ENCODE peak calls at places on chromosomes 7 and 10, in seven cellular contexts. E is CD4-positive, alpha-beta T cell; S is T-helper 17 cell; J is CD8-positive, alpha-beta memory T cell; P is germinal center; I is pulmonary artery endothelial cell; A is heart left ventricle. O is an unnamed sample.

GRCh38 chr10:50385610-50386009 is 134.3 kb upstream of the ASAH2 start:
- DNase-seq in E (no peak), S (no peak), J (no peak), P (no peak), I (no peak), A (no peak), O (no peak)

GRCh38 chr10:112724404-112724991 is 225.5 kb upstream of the TCF7L2 start:
- DNase-seq in E (no peak), S (no peak), J (no peak), P (no peak), I (no peak), A (no peak), O (no peak)

GRCh38 chr7:50962962-50963374 is 180.3 kb upstream of the GRB10 start:
- DNase-seq in E (no peak), S (no peak), J (no peak), P (no peak), I (peak), A (peak), O (peak)

GRCh38 chr10:94133239-94133638 is 139.5 kb downstream of the PLCE1 start:
- DNase-seq in E (no peak), S (no peak), J (no peak), P (no peak), I (no peak), A (peak), O (no peak)

GRCh38 chr7:129644634-129645230 is 33.2 kb downstream of the NRF1 start:
- DNase-seq in E (no peak), S (no peak), J (peak), P (no peak), I (no peak), A (no peak), O (peak)

GRCh38 chr7:12623885-12624498 is 53.5 kb downstream of the SCIN start:
- DNase-seq in E (no peak), S (no peak), J (no peak), P (no peak), I (no peak), A (no peak), O (no peak)

GRCh38 chr10:124266468-124267230 is 152.1 kb downstream of the OAT start:
- DNase-seq in E (no peak), S (no peak), J (no peak), P (no peak), I (no peak), A (no peak), O (no peak)

GRCh38 chr7:116902811-116903210 is 40.4 kb downstream of the CAPZA2 start:
- DNase-seq in E (no peak), S (no peak), J (no peak), P (no peak), I (no peak), A (no peak), O (no peak)

GRCh38 chr7:80941206-80941758 is 22.4 kb upstream of the SEMA3C start:
- DNase-seq in E (no peak), S (no peak), J (no peak), P (no peak), I (no peak), A (no peak), O (no peak)

GRCh38 chr10:29600067-29600466 is 34.7 kb downstream of the SVIL start:
- DNase-seq in E (no peak), S (no peak), J (no peak), P (no peak), I (no peak), A (no peak), O (no peak)

GRCh38 chr10:8133146-8133545 is 78.7 kb downstream of the GATA3 start:
- DNase-seq in E (no peak), S (no peak), J (no peak), P (no peak), I (no peak), A (no peak), O (no peak)

GRCh38 chr10:25026463-25026862 is 10.1 kb downstream of the THNSL1 start:
- DNase-seq in E (no peak), S (no peak), J (no peak), P (no peak), I (no peak), A (no peak), O (no peak)

GRCh38 chr10:30055094-30055701 is 4.2 kb downstream of the JCAD start:
- DNase-seq in E (no peak), S (no peak), J (no peak), P (no peak), I (no peak), A (no peak), O (no peak)

GRCh38 chr7:69309601-69310000 is 288.7 kb upstream of the AUTS2 start:
- DNase-seq in E (no peak), S (no peak), J (no peak), P (no peak), I (no peak), A (no peak), O (no peak)

GRCh38 chr7:42735081-42735480 is 176.8 kb downstream of the C7orf25 start:
- DNase-seq in E (no peak), S (no peak), J (no peak), P (no peak), I (no peak), A (no peak), O (no peak)

GRCh38 chr10:117162093-117163021 is 24.3 kb upstream of the VAX1 start:
- DNase-seq in E (no peak), S (no peak), J (no peak), P (no peak), I (no peak), A (no peak), O (no peak)

GRCh38 chr7:158276414-158277218 is 311.0 kb downstream of the PTPRN2 start:
- DNase-seq in E (no peak), S (no peak), J (no peak), P (no peak), I (no peak), A (no peak), O (no peak)

GRCh38 chr10:73762915-73763314 is 18.7 kb downstream of the SEC24C start:
- DNase-seq in E (no peak), S (no peak), J (no peak), P (no peak), I (no peak), A (no peak), O (no peak)

GRCh38 chr10:113301342-113301984 is 251.4 kb upstream of the HABP2 start:
- DNase-seq in E (no peak), S (no peak), J (no peak), P (no peak), I (no peak), A (no peak), O (no peak)

GRCh38 chr10:97234403-97234802 is 48.6 kb upstream of the SLIT1 start:
- DNase-seq in E (no peak), S (no peak), J (no peak), P (peak), I (no peak), A (no peak), O (peak)

GRCh38 chr7:156533964-156534363 is 106.6 kb upstream of the RNF32 start:
- DNase-seq in E (no peak), S (no peak), J (no peak), P (no peak), I (no peak), A (no peak), O (no peak)

GRCh38 chr10:1625731-1626130 is 111.6 kb downstream of the ADARB2 start:
- DNase-seq in E (no peak), S (no peak), J (no peak), P (no peak), I (no peak), A (no peak), O (no peak)

GRCh38 chr7:67462781-67463191 is 466.2 kb downstream of the TYW1 start:
- DNase-seq in E (no peak), S (no peak), J (no peak), P (no peak), I (no peak), A (no peak), O (no peak)

GRCh38 chr7:155261031-155261985 is 36.4 kb upstream of the INSIG1 start:
- DNase-seq in E (no peak), S (no peak), J (no peak), P (no peak), I (no peak), A (no peak), O (no peak)

GRCh38 chr10:121069061-121069850 is 218.1 kb downstream of the WDR11 start:
- DNase-seq in E (no peak), S (no peak), J (no peak), P (no peak), I (no peak), A (no peak), O (no peak)

GRCh38 chr7:10128748-10129147 is 844.9 kb upstream of the PHF14 start:
- DNase-seq in E (no peak), S (no peak), J (no peak), P (no peak), I (no peak), A (no peak), O (peak)